ENCODE peak calls at places on chromosome 6, in six cellular contexts. A is foreskin fibroblast, I is coronary artery, P is AG10803, E is epithelial cell of esophagus, D is heart left ventricle. U is an unnamed sample.

GRCh38 chr6:3501826-3502505 is 45.1 kb upstream of the SLC22A23 start:
- DNase-seq in E (no peak), I (no peak), D (no peak), A (no peak), P (no peak), U (no peak)

GRCh38 chr6:105929626-105930025 is 156.5 kb upstream of the PRDM1 start:
- DNase-seq in E (no peak), D (no peak), P (no peak), I (no peak), A (no peak), U (no peak)

GRCh38 chr6:111663232-111663631 is 57.6 kb upstream of the TRAF3IP2 start:
- DNase-seq in A (no peak), E (no peak), P (no peak), I (no peak), D (no peak), U (no peak)

GRCh38 chr6:125918681-125919566 is 37.6 kb upstream of the HINT3 start:
- DNase-seq in A (peak; percentile 73), E (peak; percentile 94), D (peak; percentile 30), I (no peak), P (peak; percentile 70), U (no peak)

GRCh38 chr6:44626608-44627007 is 239.1 kb downstream of the CDC5L start:
- DNase-seq in I (no peak), E (no peak), D (no peak), A (no peak), P (no peak), U (no peak)

GRCh38 chr6:153092082-153093013 is 38.7 kb downstream of the RGS17 start:
- DNase-seq in E (peak; percentile 74), A (peak; percentile 94), P (peak; percentile 76), D (no peak), I (no peak), U (no peak)

GRCh38 chr6:6515691-6516607 is 72.6 kb upstream of the LY86 start:
- DNase-seq in A (no peak), E (no peak), D (no peak), I (no peak), P (no peak), U (no peak)

GRCh38 chr6:116144590-116144989 is 18.7 kb upstream of the COL10A1 start:
- DNase-seq in E (peak; percentile 50), D (no peak), P (peak; percentile 86), I (no peak), A (peak; percentile 77), U (no peak)

GRCh38 chr6:87115402-87116135 is 20.7 kb upstream of the CGA start:
- DNase-seq in I (no peak), E (no peak), P (no peak), D (no peak), A (no peak), U (no peak)

GRCh38 chr6:111745636-111746035 is 127.6 kb downstream of the FYN start:
- DNase-seq in I (no peak), E (no peak), D (no peak), P (no peak), A (no peak), U (no peak)

GRCh38 chr6:13814938-13815575 is 700 bp upstream of the MCUR1 start:
- DNase-seq in P (no peak), E (no peak), D (no peak), A (peak; percentile 17), I (no peak), U (no peak)

GRCh38 chr6:27582928-27583725 is 110.2 kb upstream of the ZNF184 start:
- DNase-seq in E (peak; percentile 66), P (peak; percentile 66), A (peak; percentile 79), D (no peak), I (no peak), U (no peak)

GRCh38 chr6:61809004-61809595 is 476.9 kb downstream of the KHDRBS2 start:
- DNase-seq in E (peak; percentile 40), A (peak; percentile 5), P (peak; percentile 1), D (no peak), I (no peak), U (no peak)

GRCh38 chr6:11689847-11690246 is 88.8 kb downstream of the ADTRP start:
- DNase-seq in E (no peak), A (no peak), D (no peak), P (no peak), I (no peak), U (no peak)

GRCh38 chr6:75291331-75291730 is 6.7 kb upstream of the TMEM30A start:
- DNase-seq in P (no peak), E (no peak), I (no peak), A (no peak), D (no peak), U (no peak)

GRCh38 chr6:73586416-73586974 is 65.7 kb upstream of the EEF1A1 start:
- DNase-seq in I (no peak), E (no peak), D (no peak), A (peak; percentile 54), P (peak; percentile 45), U (no peak)

GRCh38 chr6:157442296-157442695 is 61.3 kb downstream of the ZDHHC14 start:
- DNase-seq in I (no peak), D (no peak), P (peak; percentile 60), A (peak; percentile 60), E (peak; percentile 37), U (no peak)

GRCh38 chr6:168713839-168714238 is 272.9 kb downstream of the SMOC2 start:
- DNase-seq in P (no peak), D (no peak), I (peak; percentile 22), E (no peak), A (no peak), U (no peak)

GRCh38 chr6:20085817-20086216 is 126.5 kb downstream of the MBOAT1 start:
- DNase-seq in I (no peak), A (no peak), E (peak; percentile 3), P (no peak), D (no peak), U (no peak)

GRCh38 chr6:38262041-38262440 is 377.7 kb downstream of the BTBD9 start:
- DNase-seq in I (no peak), E (peak; percentile 76), D (no peak), A (peak; percentile 90), P (peak; percentile 82), U (no peak)

GRCh38 chr6:13461805-13462204 is 25.6 kb downstream of the GFOD1 start:
- DNase-seq in A (peak; percentile 69), I (no peak), E (no peak), P (no peak), D (no peak), U (no peak)

GRCh38 chr6:43935921-43936320 is 165.9 kb downstream of the VEGFA start:
- DNase-seq in P (no peak), E (no peak), A (no peak), D (no peak), I (no peak), U (no peak)

GRCh38 chr6:10383312-10384063 is 31.4 kb downstream of the TFAP2A start:
- DNase-seq in A (peak; percentile 79), P (no peak), E (peak; percentile 41), I (no peak), D (no peak), U (no peak)

GRCh38 chr6:169883316-169883715 is 131.9 kb downstream of the ERMARD start:
- DNase-seq in P (no peak), D (no peak), E (no peak), I (peak; percentile 36), A (no peak), U (no peak)

GRCh38 chr6:26530203-26530602 is 8.0 kb upstream of the HMGN4 start:
- DNase-seq in A (no peak), D (no peak), P (no peak), E (no peak), I (no peak), U (no peak)

GRCh38 chr6:166237611-166238010 is 70.0 kb upstream of the TBXT start:
- DNase-seq in A (peak; percentile 1), E (no peak), D (no peak), I (no peak), P (peak; percentile 87), U (no peak)

GRCh38 chr6:53707108-53707897 is 41.7 kb upstream of the KLHL31 start:
- DNase-seq in D (no peak), E (no peak), A (no peak), P (no peak), I (no peak), U (no peak)

GRCh38 chr6:170130201-170130621 is 160.7 kb downstream of the DLL1 start:
- DNase-seq in P (no peak), E (no peak), A (no peak), I (peak; percentile 61), D (peak; percentile 75), U (no peak)

GRCh38 chr6:145539831-145540230 is 195.5 kb downstream of the EPM2A start:
- DNase-seq in P (no peak), E (peak; percentile 80), A (peak; percentile 42), I (no peak), D (no peak), U (no peak)
- TF ChIP-seq CTCF in P (no peak), E (no peak), A (no peak), I (no peak), D (no peak), U (no peak)

GRCh38 chr6:109008951-109009760 is 85.5 kb downstream of the SESN1 start:
- DNase-seq in E (peak; percentile 96), A (peak; percentile 97), D (peak; percentile 98), I (peak; percentile 92), P (peak; percentile 86), U (peak; percentile 87)
- TF ChIP-seq CTCF in E (peak; percentile 11), A (no peak), D (no peak), I (no peak), P (no peak), U (no peak)

GRCh38 chr6:100460650-100461204 is 4.0 kb downstream of the SIM1 start:
- DNase-seq in D (no peak), A (peak; percentile 80), P (peak; percentile 46), E (no peak), I (no peak), U (no peak)
- TF ChIP-seq CTCF in D (no peak), A (peak; percentile 69), P (peak; percentile 72), E (peak; percentile 31), I (no peak), U (no peak)

GRCh38 chr6:151958332-151958731 is 150.8 kb downstream of the ESR1 start:
- DNase-seq in I (no peak), P (peak; percentile 88), E (peak; percentile 82), D (no peak), A (peak; percentile 93), U (no peak)
- TF ChIP-seq CTCF in I (no peak), P (no peak), E (no peak), D (no peak), A (no peak), U (no peak)

GRCh38 chr6:163404825-163405265 is 9.7 kb upstream of the QKI start:
- DNase-seq in D (peak; percentile 62), A (peak; percentile 31), P (peak; percentile 70), I (no peak), E (no peak), U (no peak)
- TF ChIP-seq CTCF in D (no peak), A (no peak), P (no peak), I (no peak), E (no peak), U (no peak)

DNA sequence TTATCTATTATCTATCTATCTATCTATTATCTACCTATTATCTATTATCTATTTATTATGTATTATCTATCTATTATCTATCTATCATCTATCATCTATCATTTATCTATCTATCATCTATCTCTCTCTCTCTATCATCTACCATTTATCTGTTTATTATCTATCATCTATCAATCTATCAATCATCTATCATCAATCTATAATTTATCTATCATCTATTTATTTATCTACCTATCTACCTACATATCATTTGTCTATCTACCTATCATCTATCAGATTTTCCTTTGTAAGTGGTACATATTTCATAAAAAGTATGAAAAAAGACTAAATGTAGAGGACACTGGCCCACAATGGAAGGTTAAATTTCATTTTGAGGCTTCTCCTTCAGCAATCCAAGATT is 212.1 kb upstream of the EXOC2 start:
- DNase-seq in A (no peak), D (no peak), I (no peak), P (no peak), E (no peak), U (no peak)
- TF ChIP-seq CTCF in A (no peak), D (no peak), I (no peak), P (no peak), E (no peak), U (no peak)

GRCh38 chr6:117188627-117189201 is 76.6 kb upstream of the VGLL2 start:
- DNase-seq in D (no peak), I (no peak), P (no peak), E (peak; percentile 29), A (peak; percentile 4), U (no peak)
- TF ChIP-seq CTCF in D (peak; percentile 40), I (no peak), P (peak; percentile 27), E (peak; percentile 70), A (peak; percentile 35), U (no peak)